ENCODE peak calls at places on chromosomes 1 and 21, in eight cellular contexts. One of them, this sample, is unnamed.

GRCh38 chr21:42125571-42126544 is 54.7 kb downstream of the UMODL1 start:
- DNase-seq in T follicular helper cell: no peak
- DNase-seq in fibroblast of lung: peak
- DNase-seq in GM12865: no peak
- DNase-seq in NCI-H1092: peak
- DNase-seq in adipocyte: peak
- DNase-seq in PC-9: no peak
- DNase-seq in stimulated activated CD8-positive, alpha-beta memory T cell treated with anti-CD3 and anti-CD28 coated beads, Interleukin-7, amount 100 ng/mL, for 24 hours: no peak
- DNase-seq in this sample: no peak

GRCh38 chr1:201217851-201218250 is 27.2 kb downstream of the IGFN1 start:
- DNase-seq in adipocyte: no peak
- DNase-seq in PC-9: no peak
- DNase-seq in T follicular helper cell: no peak
- DNase-seq in stimulated activated CD8-positive, alpha-beta memory T cell treated with anti-CD3 and anti-CD28 coated beads, Interleukin-7, amount 100 ng/mL, for 24 hours: no peak
- DNase-seq in GM12865: no peak
- DNase-seq in fibroblast of lung: no peak
- DNase-seq in NCI-H1092: no peak
- DNase-seq in this sample: no peak

GRCh38 chr1:66764994-66765578 is 12.8 kb downstream of the DYNLT5 start:
- DNase-seq in PC-9: peak
- DNase-seq in GM12865: peak
- DNase-seq in adipocyte: peak
- DNase-seq in T follicular helper cell: peak
- DNase-seq in NCI-H1092: no peak
- DNase-seq in fibroblast of lung: peak
- DNase-seq in stimulated activated CD8-positive, alpha-beta memory T cell treated with anti-CD3 and anti-CD28 coated beads, Interleukin-7, amount 100 ng/mL, for 24 hours: no peak
- DNase-seq in this sample: peak

GRCh38 chr1:1678581-1679380 is 13.8 kb downstream of the SLC35E2B start:
- DNase-seq in stimulated activated CD8-positive, alpha-beta memory T cell treated with anti-CD3 and anti-CD28 coated beads, Interleukin-7, amount 100 ng/mL, for 24 hours: peak
- DNase-seq in PC-9: peak
- DNase-seq in adipocyte: no peak
- DNase-seq in fibroblast of lung: no peak
- DNase-seq in T follicular helper cell: peak
- DNase-seq in NCI-H1092: no peak
- DNase-seq in GM12865: peak
- DNase-seq in this sample: peak

GRCh38 chr21:33682992-33683627 is 40.8 kb downstream of the ITSN1 start:
- DNase-seq in adipocyte: peak
- DNase-seq in GM12865: peak
- DNase-seq in PC-9: peak
- DNase-seq in stimulated activated CD8-positive, alpha-beta memory T cell treated with anti-CD3 and anti-CD28 coated beads, Interleukin-7, amount 100 ng/mL, for 24 hours: no peak
- DNase-seq in NCI-H1092: no peak
- DNase-seq in fibroblast of lung: peak
- DNase-seq in T follicular helper cell: no peak
- DNase-seq in this sample: no peak

GRCh38 chr1:21304488-21304887 is 14.2 kb upstream of the ECE1 start:
- DNase-seq in fibroblast of lung: no peak
- DNase-seq in adipocyte: no peak
- DNase-seq in T follicular helper cell: no peak
- DNase-seq in stimulated activated CD8-positive, alpha-beta memory T cell treated with anti-CD3 and anti-CD28 coated beads, Interleukin-7, amount 100 ng/mL, for 24 hours: no peak
- DNase-seq in PC-9: no peak
- DNase-seq in NCI-H1092: no peak
- DNase-seq in GM12865: no peak
- DNase-seq in this sample: no peak

GRCh38 chr1:5623399-5623798 is 368.8 kb downstream of the NPHP4 start:
- DNase-seq in PC-9: no peak
- DNase-seq in NCI-H1092: no peak
- DNase-seq in stimulated activated CD8-positive, alpha-beta memory T cell treated with anti-CD3 and anti-CD28 coated beads, Interleukin-7, amount 100 ng/mL, for 24 hours: no peak
- DNase-seq in fibroblast of lung: no peak
- DNase-seq in T follicular helper cell: no peak
- DNase-seq in adipocyte: no peak
- DNase-seq in GM12865: no peak
- DNase-seq in this sample: no peak

GRCh38 chr1:45009956-45010854 is 919 bp downstream of the HECTD3 start:
- DNase-seq in T follicular helper cell: no peak
- DNase-seq in NCI-H1092: no peak
- DNase-seq in GM12865: peak
- DNase-seq in PC-9: peak
- DNase-seq in stimulated activated CD8-positive, alpha-beta memory T cell treated with anti-CD3 and anti-CD28 coated beads, Interleukin-7, amount 100 ng/mL, for 24 hours: no peak
- DNase-seq in adipocyte: peak
- DNase-seq in fibroblast of lung: no peak
- DNase-seq in this sample: peak

GRCh38 chr1:247212012-247212411 is 40.2 kb upstream of the ZNF124 start:
- DNase-seq in adipocyte: peak
- DNase-seq in stimulated activated CD8-positive, alpha-beta memory T cell treated with anti-CD3 and anti-CD28 coated beads, Interleukin-7, amount 100 ng/mL, for 24 hours: no peak
- DNase-seq in GM12865: peak
- DNase-seq in T follicular helper cell: no peak
- DNase-seq in fibroblast of lung: no peak
- DNase-seq in NCI-H1092: no peak
- DNase-seq in PC-9: no peak
- DNase-seq in this sample: peak

GRCh38 chr1:207020016-207020708 is 12.4 kb downstream of the C1orf116 start:
- DNase-seq in GM12865: no peak
- DNase-seq in fibroblast of lung: no peak
- DNase-seq in stimulated activated CD8-positive, alpha-beta memory T cell treated with anti-CD3 and anti-CD28 coated beads, Interleukin-7, amount 100 ng/mL, for 24 hours: no peak
- DNase-seq in adipocyte: no peak
- DNase-seq in T follicular helper cell: no peak
- DNase-seq in PC-9: peak
- DNase-seq in NCI-H1092: no peak
- DNase-seq in this sample: no peak

GRCh38 chr1:231134624-231135023 is 27.2 kb upstream of the TRIM67 start:
- DNase-seq in PC-9: no peak
- DNase-seq in fibroblast of lung: no peak
- DNase-seq in T follicular helper cell: no peak
- DNase-seq in GM12865: no peak
- DNase-seq in NCI-H1092: no peak
- DNase-seq in stimulated activated CD8-positive, alpha-beta memory T cell treated with anti-CD3 and anti-CD28 coated beads, Interleukin-7, amount 100 ng/mL, for 24 hours: no peak
- DNase-seq in adipocyte: no peak
- DNase-seq in this sample: no peak

GRCh38 chr1:147719711-147720225 is 40.6 kb downstream of the GJA5 start:
- DNase-seq in adipocyte: no peak
- DNase-seq in NCI-H1092: no peak
- DNase-seq in GM12865: no peak
- DNase-seq in stimulated activated CD8-positive, alpha-beta memory T cell treated with anti-CD3 and anti-CD28 coated beads, Interleukin-7, amount 100 ng/mL, for 24 hours: no peak
- DNase-seq in T follicular helper cell: no peak
- DNase-seq in PC-9: no peak
- DNase-seq in fibroblast of lung: no peak
- DNase-seq in this sample: no peak

GRCh38 chr1:40122865-40123264 is 25.8 kb upstream of the PPT1 start:
- DNase-seq in fibroblast of lung: no peak
- DNase-seq in stimulated activated CD8-positive, alpha-beta memory T cell treated with anti-CD3 and anti-CD28 coated beads, Interleukin-7, amount 100 ng/mL, for 24 hours: no peak
- DNase-seq in GM12865: no peak
- DNase-seq in adipocyte: no peak
- DNase-seq in T follicular helper cell: no peak
- DNase-seq in NCI-H1092: no peak
- DNase-seq in PC-9: no peak
- DNase-seq in this sample: no peak

GRCh38 chr1:202848191-202848542 is 37.4 kb downstream of the PCAT6 start:
- DNase-seq in NCI-H1092: no peak
- DNase-seq in GM12865: peak
- DNase-seq in fibroblast of lung: no peak
- DNase-seq in T follicular helper cell: no peak
- DNase-seq in stimulated activated CD8-positive, alpha-beta memory T cell treated with anti-CD3 and anti-CD28 coated beads, Interleukin-7, amount 100 ng/mL, for 24 hours: no peak
- DNase-seq in PC-9: no peak
- DNase-seq in adipocyte: no peak
- DNase-seq in this sample: no peak

GRCh38 chr21:23316190-23316589 is 2291.1 kb downstream of the MRPL39 start:
- DNase-seq in stimulated activated CD8-positive, alpha-beta memory T cell treated with anti-CD3 and anti-CD28 coated beads, Interleukin-7, amount 100 ng/mL, for 24 hours: no peak
- DNase-seq in T follicular helper cell: no peak
- DNase-seq in GM12865: no peak
- DNase-seq in fibroblast of lung: no peak
- DNase-seq in NCI-H1092: no peak
- DNase-seq in adipocyte: no peak
- DNase-seq in PC-9: no peak
- DNase-seq in this sample: no peak

GRCh38 chr1:53110370-53111072 is 31.9 kb downstream of the SLC1A7 start:
- DNase-seq in NCI-H1092: no peak
- DNase-seq in stimulated activated CD8-positive, alpha-beta memory T cell treated with anti-CD3 and anti-CD28 coated beads, Interleukin-7, amount 100 ng/mL, for 24 hours: no peak
- DNase-seq in fibroblast of lung: peak
- DNase-seq in adipocyte: peak
- DNase-seq in GM12865: no peak
- DNase-seq in PC-9: no peak
- DNase-seq in T follicular helper cell: no peak
- DNase-seq in this sample: no peak

GRCh38 chr1:54681396-54681795 is 34.3 kb upstream of the TTC4 start:
- DNase-seq in NCI-H1092: no peak
- DNase-seq in GM12865: no peak
- DNase-seq in stimulated activated CD8-positive, alpha-beta memory T cell treated with anti-CD3 and anti-CD28 coated beads, Interleukin-7, amount 100 ng/mL, for 24 hours: no peak
- DNase-seq in T follicular helper cell: no peak
- DNase-seq in adipocyte: peak
- DNase-seq in PC-9: no peak
- DNase-seq in fibroblast of lung: no peak
- DNase-seq in this sample: no peak

GRCh38 chr1:210707300-210707699 is 378.6 kb downstream of the HHAT start:
- DNase-seq in GM12865: peak
- DNase-seq in NCI-H1092: no peak
- DNase-seq in PC-9: no peak
- DNase-seq in T follicular helper cell: no peak
- DNase-seq in stimulated activated CD8-positive, alpha-beta memory T cell treated with anti-CD3 and anti-CD28 coated beads, Interleukin-7, amount 100 ng/mL, for 24 hours: no peak
- DNase-seq in adipocyte: no peak
- DNase-seq in fibroblast of lung: no peak
- DNase-seq in this sample: peak

GRCh38 chr1:36740446-36740845 is 257.7 kb upstream of the CSF3R start:
- DNase-seq in GM12865: no peak
- DNase-seq in T follicular helper cell: no peak
- DNase-seq in adipocyte: no peak
- DNase-seq in stimulated activated CD8-positive, alpha-beta memory T cell treated with anti-CD3 and anti-CD28 coated beads, Interleukin-7, amount 100 ng/mL, for 24 hours: no peak
- DNase-seq in PC-9: no peak
- DNase-seq in NCI-H1092: no peak
- DNase-seq in fibroblast of lung: no peak
- DNase-seq in this sample: no peak

GRCh38 chr1:151326619-151327222 is 495 bp downstream of the PI4KB start:
- DNase-seq in GM12865: peak
- DNase-seq in T follicular helper cell: peak
- DNase-seq in fibroblast of lung: peak
- DNase-seq in stimulated activated CD8-positive, alpha-beta memory T cell treated with anti-CD3 and anti-CD28 coated beads, Interleukin-7, amount 100 ng/mL, for 24 hours: peak
- DNase-seq in PC-9: peak
- DNase-seq in adipocyte: peak
- DNase-seq in NCI-H1092: no peak
- DNase-seq in this sample: peak

GRCh38 chr1:171506525-171507304 is 21.4 kb downstream of the PRRC2C start:
- DNase-seq in T follicular helper cell: no peak
- DNase-seq in NCI-H1092: no peak
- DNase-seq in adipocyte: peak
- DNase-seq in fibroblast of lung: peak
- DNase-seq in stimulated activated CD8-positive, alpha-beta memory T cell treated with anti-CD3 and anti-CD28 coated beads, Interleukin-7, amount 100 ng/mL, for 24 hours: no peak
- DNase-seq in PC-9: no peak
- DNase-seq in GM12865: no peak
- DNase-seq in this sample: no peak

GRCh38 chr1:229699613-229700242 is 73.7 kb downstream of the URB2 start:
- DNase-seq in adipocyte: peak
- DNase-seq in fibroblast of lung: peak
- DNase-seq in GM12865: no peak
- DNase-seq in stimulated activated CD8-positive, alpha-beta memory T cell treated with anti-CD3 and anti-CD28 coated beads, Interleukin-7, amount 100 ng/mL, for 24 hours: no peak
- DNase-seq in T follicular helper cell: no peak
- DNase-seq in NCI-H1092: no peak
- DNase-seq in PC-9: no peak
- DNase-seq in this sample: no peak

GRCh38 chr1:35929730-35930592 is 944 bp upstream of the AGO3 start:
- DNase-seq in adipocyte: peak
- DNase-seq in GM12865: peak
- DNase-seq in stimulated activated CD8-positive, alpha-beta memory T cell treated with anti-CD3 and anti-CD28 coated beads, Interleukin-7, amount 100 ng/mL, for 24 hours: no peak
- DNase-seq in NCI-H1092: peak
- DNase-seq in PC-9: peak
- DNase-seq in T follicular helper cell: peak
- DNase-seq in fibroblast of lung: peak
- DNase-seq in this sample: peak

GRCh38 chr1:1601564-1602320 is 1.8 kb upstream of the FNDC10 start:
- DNase-seq in stimulated activated CD8-positive, alpha-beta memory T cell treated with anti-CD3 and anti-CD28 coated beads, Interleukin-7, amount 100 ng/mL, for 24 hours: no peak
- DNase-seq in PC-9: no peak
- DNase-seq in adipocyte: no peak
- DNase-seq in NCI-H1092: no peak
- DNase-seq in GM12865: no peak
- DNase-seq in T follicular helper cell: no peak
- DNase-seq in fibroblast of lung: no peak
- DNase-seq in this sample: no peak

GRCh38 chr21:22728091-22728490 is 1729.9 kb downstream of the NCAM2 start:
- DNase-seq in fibroblast of lung: no peak
- DNase-seq in NCI-H1092: no peak
- DNase-seq in PC-9: no peak
- DNase-seq in stimulated activated CD8-positive, alpha-beta memory T cell treated with anti-CD3 and anti-CD28 coated beads, Interleukin-7, amount 100 ng/mL, for 24 hours: no peak
- DNase-seq in T follicular helper cell: no peak
- DNase-seq in adipocyte: no peak
- DNase-seq in GM12865: no peak
- DNase-seq in this sample: no peak

GRCh38 chr1:5754079-5754431 is 238.2 kb downstream of the NPHP4 start:
- DNase-seq in fibroblast of lung: no peak
- DNase-seq in NCI-H1092: no peak
- DNase-seq in PC-9: no peak
- DNase-seq in stimulated activated CD8-positive, alpha-beta memory T cell treated with anti-CD3 and anti-CD28 coated beads, Interleukin-7, amount 100 ng/mL, for 24 hours: no peak
- DNase-seq in GM12865: no peak
- DNase-seq in T follicular helper cell: no peak
- DNase-seq in adipocyte: no peak
- DNase-seq in this sample: no peak

GRCh38 chr1:184362876-184363275 is 24.0 kb upstream of the C1orf21 start:
- DNase-seq in GM12865: no peak
- DNase-seq in fibroblast of lung: peak
- DNase-seq in adipocyte: peak
- DNase-seq in T follicular helper cell: no peak
- DNase-seq in PC-9: no peak
- DNase-seq in stimulated activated CD8-positive, alpha-beta memory T cell treated with anti-CD3 and anti-CD28 coated beads, Interleukin-7, amount 100 ng/mL, for 24 hours: no peak
- DNase-seq in NCI-H1092: no peak
- DNase-seq in this sample: no peak

GRCh38 chr1:247146671-247147070 is 25.1 kb downstream of the ZNF124 start:
- DNase-seq in PC-9: no peak
- DNase-seq in fibroblast of lung: no peak
- DNase-seq in NCI-H1092: no peak
- DNase-seq in GM12865: no peak
- DNase-seq in adipocyte: no peak
- DNase-seq in T follicular helper cell: no peak
- DNase-seq in stimulated activated CD8-positive, alpha-beta memory T cell treated with anti-CD3 and anti-CD28 coated beads, Interleukin-7, amount 100 ng/mL, for 24 hours: no peak
- DNase-seq in this sample: no peak

This sample was measured in MM.1S.